ENCODE peak calls at places on chromosomes 4 and X, in ten cellular contexts. G is heart left ventricle; W is stomach; U is tibial artery; A is A549; O is MM.1S; T is GM23338; R is mammary epithelial cell; K is adrenal gland; M is CD4-positive, alpha-beta T cell. F is an unnamed sample.

GRCh38 chr4:144582105-144582850 is 63.7 kb upstream of the HHIP start:
- DNase-seq in R (peak), W (no peak), A (no peak), M (no peak), T (no peak), U (no peak), O (no peak), K (no peak), G (no peak), F (peak)

GRCh38 chrX:46433892-46434291 is 111.3 kb downstream of the ZNF674 start:
- DNase-seq in M (no peak), R (no peak), W (no peak), G (no peak), U (no peak), T (no peak), O (no peak), A (no peak), K (no peak), F (no peak)

GRCh38 chr4:72448231-72448630 is 120.8 kb downstream of the ADAMTS3 start:
- DNase-seq in A (no peak), W (no peak), G (no peak), K (no peak), R (no peak), M (no peak), O (no peak), U (no peak), T (no peak), F (peak)

GRCh38 chr4:153034681-153035080 is 98.6 kb downstream of the FHDC1 start:
- DNase-seq in U (no peak), A (no peak), K (no peak), W (no peak), T (no peak), R (no peak), O (no peak), G (no peak), M (no peak), F (no peak)

GRCh38 chr4:105551968-105552746 is at the start of gene ARHGEF38:
- DNase-seq in T (peak), U (no peak), G (no peak), A (no peak), K (no peak), R (peak), M (no peak), O (peak), W (peak), F (peak)

GRCh38 chr4:13990596-13991589 is 363.4 kb upstream of the BOD1L1 start:
- DNase-seq in W (peak), U (no peak), R (no peak), T (no peak), O (no peak), M (no peak), G (no peak), A (peak), K (peak), F (no peak)

GRCh38 chrX:119477812-119478232 is 9.6 kb downstream of the SLC25A5 start:
- DNase-seq in M (no peak), K (peak), A (peak), R (no peak), T (no peak), O (no peak), W (peak), U (peak), G (no peak), F (no peak)

GRCh38 chrX:155148724-155149537 is 67.3 kb upstream of the VBP1 start:
- DNase-seq in M (peak), T (peak), R (peak), W (no peak), U (no peak), O (no peak), A (peak), K (peak), G (no peak), F (no peak)

GRCh38 chrX:105822138-105823091 is at the start of gene NRK:
- DNase-seq in A (no peak), R (no peak), O (no peak), K (peak), G (peak), W (no peak), T (peak), U (peak), M (no peak), F (no peak)

GRCh38 chr4:138736362-138736761 is 279.2 kb upstream of the NOCT start:
- DNase-seq in W (no peak), T (no peak), K (no peak), G (no peak), R (peak), A (no peak), M (no peak), O (no peak), U (no peak), F (peak)

GRCh38 chr4:2269618-2270163 is 7.8 kb upstream of the MXD4 start:
- DNase-seq in O (no peak), W (no peak), A (no peak), G (peak), U (no peak), R (no peak), M (no peak), K (peak), T (no peak), F (no peak)

GRCh38 chrX:153398275-153398960 is 2.7 kb downstream of the PNMA6E start:
- DNase-seq in O (no peak), M (no peak), G (no peak), A (no peak), W (no peak), R (no peak), T (no peak), U (no peak), K (no peak), F (no peak)

GRCh38 chrX:53018627-53019026 is 30.0 kb upstream of the GPR173 start:
- DNase-seq in G (no peak), K (no peak), A (no peak), U (no peak), R (no peak), W (no peak), T (peak), O (no peak), M (no peak), F (no peak)

GRCh38 chrX:119194631-119195030 is 41.5 kb upstream of the PGRMC1 start:
- DNase-seq in R (no peak), U (no peak), G (no peak), M (no peak), A (no peak), O (no peak), T (peak), K (no peak), W (no peak), F (no peak)

GRCh38 chrX:56812515-56813105 is 83.6 kb downstream of the NBDY start:
- DNase-seq in M (no peak), O (peak), U (no peak), A (no peak), W (no peak), G (no peak), K (no peak), R (no peak), T (no peak), F (no peak)

GRCh38 chr4:8589831-8590545 is 2.6 kb upstream of the CPZ start:
- DNase-seq in U (no peak), T (no peak), A (no peak), R (no peak), M (no peak), O (no peak), G (peak), W (no peak), K (no peak), F (no peak)

GRCh38 chrX:40877869-40878268 is 142.5 kb upstream of the MED14 start:
- DNase-seq in G (no peak), W (no peak), K (no peak), O (peak), A (no peak), T (no peak), M (no peak), R (peak), U (no peak), F (no peak)

GRCh38 chr4:6542951-6543350 is 32.0 kb upstream of the MAN2B2 start:
- DNase-seq in T (no peak), G (peak), R (no peak), W (no peak), K (no peak), M (no peak), O (no peak), A (no peak), U (no peak), F (no peak)

DNA sequence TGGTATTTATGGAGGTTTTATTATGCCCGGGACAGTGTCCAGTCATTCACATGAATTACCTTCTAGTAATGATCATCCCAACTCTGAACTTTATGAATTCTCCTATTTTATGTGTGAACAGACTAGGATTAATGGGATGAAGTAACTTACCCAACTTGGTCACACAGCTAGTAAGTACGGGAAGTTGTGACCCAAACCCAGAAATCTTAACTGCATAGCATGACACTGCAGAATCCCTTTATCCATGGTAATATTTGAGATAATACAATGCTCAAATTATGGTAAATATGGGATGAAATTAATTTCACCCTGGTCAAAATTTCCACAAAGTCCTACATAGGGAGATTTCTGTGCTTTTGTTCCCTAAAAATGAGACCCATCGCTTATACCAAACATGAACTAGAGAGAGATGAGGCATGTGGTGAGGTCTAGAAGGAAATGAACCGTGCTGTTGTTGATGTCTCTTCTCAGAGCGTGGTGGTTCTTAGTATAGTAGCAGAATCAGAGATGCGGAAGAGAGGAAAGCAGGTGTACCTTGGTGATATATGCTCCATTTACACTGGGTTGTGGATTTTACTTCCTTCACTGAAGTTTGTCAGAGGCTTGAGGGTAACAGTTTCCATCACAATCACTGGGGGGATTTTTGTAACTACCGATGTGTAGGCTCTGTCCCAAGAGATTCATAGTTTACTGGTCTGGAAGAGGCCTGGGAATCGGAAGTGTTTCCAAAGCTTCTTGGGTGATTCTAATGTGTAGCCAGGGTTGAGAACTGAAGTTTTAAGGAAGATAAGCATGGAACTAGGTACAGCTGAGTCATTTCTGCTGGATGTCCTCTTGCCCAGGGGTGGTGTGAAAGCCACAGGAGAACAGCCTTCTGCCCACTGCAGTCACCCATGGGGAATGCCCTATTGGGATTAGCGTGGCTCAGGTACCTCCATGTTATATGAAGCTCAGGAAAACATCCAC is 30.2 kb upstream of the FAM9C start:
- DNase-seq in A (no peak), R (no peak), W (no peak), K (no peak), O (no peak), G (no peak), T (no peak), M (no peak), U (no peak), F (no peak)
- H3K27ac ChIP-seq in A (no peak), R (no peak), W (no peak), K (no peak), O (no peak), G (no peak), T (no peak), M (peak), U (no peak), F (no peak)

GRCh38 chr4:113356452-113356851 is 307.0 kb downstream of the ANK2 start:
- DNase-seq in A (no peak), O (no peak), T (no peak), M (no peak), K (no peak), W (no peak), R (no peak), U (no peak), G (no peak), F (no peak)

GRCh38 chr4:113355550-113356371 is 306.3 kb downstream of the ANK2 start:
- DNase-seq in K (peak), W (no peak), O (peak), T (no peak), A (no peak), R (peak), G (peak), U (peak), M (peak), F (peak)

DNA sequence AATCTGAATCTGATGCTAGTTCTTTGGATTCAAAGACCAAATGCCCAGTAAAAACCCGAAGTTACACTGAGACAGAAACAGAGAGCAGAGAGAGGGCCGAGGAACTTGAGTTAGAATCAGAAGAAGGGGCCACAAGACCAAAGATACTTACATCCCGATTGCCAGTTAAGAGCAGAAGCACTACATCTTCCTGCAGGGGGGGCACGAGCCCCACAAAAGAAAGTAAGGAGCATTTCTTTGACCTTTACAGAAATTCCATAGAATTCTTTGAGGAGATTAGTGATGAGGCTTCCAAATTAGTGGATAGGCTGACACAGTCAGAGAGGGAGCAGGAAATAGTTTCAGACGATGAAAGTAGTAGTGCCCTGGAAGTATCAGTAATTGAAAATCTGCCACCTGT is 309.3 kb downstream of the ANK2 start:
- DNase-seq in A (no peak), G (no peak), M (no peak), U (no peak), K (no peak), W (no peak), R (no peak), O (no peak), T (peak), F (no peak)
- TF ChIP-seq CTCF in A (peak), G (no peak), M (no peak), U (no peak), K (no peak), W (no peak), R (no peak), O (no peak), T (peak), F (no peak)

DNA sequence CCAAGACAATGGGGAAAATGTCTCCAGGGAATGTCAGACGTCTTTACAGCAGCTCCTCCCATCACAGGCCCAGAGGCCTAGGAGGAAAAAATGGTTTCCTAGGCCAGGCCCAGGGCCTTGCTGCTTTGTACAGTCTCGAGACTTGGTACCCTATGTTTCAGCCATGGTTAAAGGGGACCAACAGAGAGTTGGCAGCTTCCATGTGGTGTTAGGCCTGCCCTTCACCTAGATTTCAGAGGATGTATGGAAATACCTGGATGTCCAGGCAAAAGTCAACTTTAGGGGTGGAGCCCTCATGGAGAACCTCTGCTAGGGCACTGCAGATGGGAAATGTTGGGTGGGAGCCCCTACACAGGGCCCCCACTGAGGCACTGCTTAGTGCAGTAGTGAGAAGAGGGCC is 38.5 kb downstream of the ABCG2 start:
- DNase-seq in K (no peak), A (no peak), U (no peak), W (no peak), T (no peak), O (no peak), R (no peak), M (no peak), G (no peak), F (no peak)
- H3K27ac ChIP-seq in K (no peak), A (no peak), U (no peak), W (no peak), T (no peak), O (no peak), R (no peak), M (no peak), G (no peak), F (no peak)

GRCh38 chr4:79042079-79042674 is 102.9 kb upstream of the PAQR3 start:
- DNase-seq in W (no peak), G (no peak), A (no peak), U (no peak), T (peak), K (no peak), M (no peak), R (peak), O (peak), F (peak)
- TF ChIP-seq CTCF in W (peak), G (peak), A (peak), U (peak), T (peak), K (peak), M (no peak), R (peak), O (peak), F (peak)